ENCODE peak calls at places on chromosomes 12 and 14, in six cellular contexts. C is upper lobe of left lung, J is A549, A is GM12878, K is K562, Y is HepG2. S is an unnamed sample. For H3K4me1, the result is how much of the 10 kb centered on the place peaks cover.

GRCh38 chr12:93243689-93244513 is 133.8 kb upstream of the NUDT4 start:
- ATAC-seq in J (peak), Y (peak), C (peak), A (peak), K (peak), S (peak)

GRCh38 chr14:20612403-20612802 is 21.2 kb upstream of the RNASE12 start:
- ATAC-seq in J (no peak), Y (no peak), K (no peak), A (peak), C (no peak), S (no peak)

GRCh38 chr12:91267039-91267438 is 84.4 kb upstream of the DCN start:
- ATAC-seq in J (no peak), C (no peak), A (no peak), Y (no peak), K (no peak), S (no peak)

GRCh38 chr14:23396781-23397407 is 11.2 kb downstream of the MYH6 start:
- ATAC-seq in K (no peak), C (no peak), A (no peak), J (no peak), Y (no peak), S (no peak)

GRCh38 chr12:10226086-10226485 is 13.4 kb downstream of the GABARAPL1 start:
- ATAC-seq in C (peak), Y (no peak), J (peak), A (no peak), K (no peak), S (no peak)

GRCh38 chr12:96112733-96113132 is 77.3 kb upstream of the LTA4H start:
- ATAC-seq in J (no peak), Y (peak), A (no peak), C (no peak), K (no peak), S (no peak)

GRCh38 chr14:89720741-89721315 is 233.7 kb downstream of the EFCAB11 start:
- ATAC-seq in J (no peak), Y (no peak), K (no peak), C (peak), A (peak), S (peak)

GRCh38 chr14:104171029-104171697 is 32.8 kb downstream of the KIF26A start:
- ATAC-seq in J (peak), Y (peak), K (peak), C (peak), A (no peak), S (no peak)

GRCh38 chr14:52473557-52473956 is 78.7 kb downstream of the TXNDC16 start:
- ATAC-seq in K (no peak), Y (no peak), C (no peak), A (peak), J (peak), S (no peak)

GRCh38 chr12:41476499-41476898 is 288.4 kb downstream of the PDZRN4 start:
- ATAC-seq in J (no peak), K (no peak), C (no peak), A (no peak), Y (no peak), S (no peak)

GRCh38 chr12:93466625-93467350 is 526 bp upstream of the MRPL42 start:
- ATAC-seq in J (no peak), A (no peak), Y (no peak), K (peak), C (no peak), S (no peak)

GRCh38 chr14:97380539-97380941 is 583.4 kb downstream of the VRK1 start:
- ATAC-seq in A (no peak), K (no peak), C (no peak), Y (no peak), J (no peak), S (no peak)

GRCh38 chr12:82896979-82897378 is 210.3 kb downstream of the TMTC2 start:
- ATAC-seq in Y (no peak), A (no peak), C (no peak), J (peak), K (no peak), S (no peak)

GRCh38 chr12:125690841-125691240 is 625.6 kb downstream of the AACS start:
- ATAC-seq in Y (no peak), C (no peak), K (no peak), J (no peak), A (no peak), S (no peak)

GRCh38 chr14:34931206-34931605 is 51.6 kb upstream of the SRP54 start:
- ATAC-seq in K (no peak), J (no peak), A (peak), C (peak), Y (no peak), S (no peak)

GRCh38 chr14:74919421-74920165 is 3.5 kb downstream of the RPS6KL1 start:
- ATAC-seq in K (no peak), A (no peak), Y (no peak), J (no peak), C (no peak), S (no peak)

GRCh38 chr12:50157259-50157658 is 9.9 kb downstream of the CERS5 start:
- ATAC-seq in K (no peak), C (no peak), J (no peak), A (no peak), Y (no peak), S (no peak)

GRCh38 chr14:75277796-75278421 is 719 bp upstream of the FOS start:
- ATAC-seq in K (peak), Y (peak), A (peak), C (peak), J (peak), S (no peak)

GRCh38 chr12:89537389-89537788 is 11.5 kb upstream of the POC1B start:
- ATAC-seq in A (no peak), K (no peak), J (no peak), C (no peak), Y (no peak), S (no peak)

GRCh38 chr14:72887514-72887913 is 6.4 kb downstream of the DPF3 start:
- ATAC-seq in Y (no peak), J (no peak), A (no peak), K (no peak), C (no peak), S (no peak)

GRCh38 chr12:50527086-50527726 is 22.4 kb downstream of the DIP2B start:
- ATAC-seq in J (no peak), C (no peak), A (no peak), Y (peak), K (no peak), S (no peak)

GRCh38 chr14:72401632-72402428 is 469.6 kb downstream of the RGS6 start:
- ATAC-seq in A (no peak), C (no peak), J (no peak), K (no peak), Y (no peak), S (no peak)

GRCh38 chr14:22096511-22096890 is 422.9 kb upstream of the OR4E1 start:
- ATAC-seq in C (no peak), Y (no peak), K (no peak), A (no peak), J (no peak), S (no peak)
- H3K4me1 ChIP-seq in C (under half), Y (under half), K (under half), A (under half), J (under half), S (under half)

GRCh38 chr14:103065861-103066260 is 8.5 kb upstream of the CDC42BPB start:
- ATAC-seq in J (no peak), K (no peak), A (no peak), C (no peak), Y (no peak), S (no peak)
- TF ChIP-seq EP300 in J (no peak), K (no peak), A (no peak), C (no peak), Y (no peak), S (no peak)

GRCh38 chr12:12898911-12899511 is 7.6 kb downstream of the GPRC5A start:
- ATAC-seq in C (no peak), J (no peak), K (no peak), A (no peak), Y (no peak), S (no peak)
- H3K4me1 ChIP-seq in C (under half), J (half or more), K (under half), A (under half), Y (under half), S (under half)

DNA sequence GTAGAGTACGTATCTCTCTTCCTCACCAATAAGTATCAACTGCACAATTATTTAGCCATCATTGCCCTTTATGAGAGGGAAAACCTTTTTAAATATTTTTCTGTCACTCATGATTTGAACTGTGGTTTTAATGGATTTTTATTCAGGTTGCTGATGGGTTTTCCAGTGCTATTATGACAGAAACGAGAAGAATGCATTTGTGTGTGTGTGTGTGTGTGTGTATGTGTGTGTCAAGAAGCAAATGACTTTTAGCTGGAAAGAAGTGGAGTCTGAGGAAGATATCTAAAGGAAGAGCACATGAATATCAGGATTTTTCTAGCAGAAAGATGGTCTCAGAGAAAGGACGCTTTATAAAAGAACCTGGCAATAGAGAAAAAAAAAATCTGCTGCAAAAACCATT is 417.5 kb downstream of the FLRT2 start:
- ATAC-seq in K (no peak), A (no peak), J (no peak), Y (no peak), C (no peak), S (no peak)
- TF ChIP-seq EP300 in K (no peak), A (no peak), J (no peak), Y (no peak), C (no peak), S (no peak)